ENCODE peak calls at places on chromosomes 13 and 19, in seven cellular contexts. P is lower lobe of right lung, S is NAMALWA, F is endothelial cell, M is T-helper 1 cell, B is GM04504, D is EL. Q is an unnamed sample.

GRCh38 chr19:7177926-7178325 is 108.4 kb downstream of the ZNF557 start:
- DNase-seq in F (no peak), P (no peak), M (no peak), B (peak; percentile 34), S (no peak), D (peak; percentile 28), Q (no peak)

GRCh38 chr13:37175996-37176395 is 70.5 kb upstream of the CSNK1A1L start:
- DNase-seq in M (no peak), S (no peak), P (no peak), D (peak; percentile 47), B (peak; percentile 88), F (no peak), Q (no peak)

GRCh38 chr19:4061683-4062575 is 4.8 kb downstream of the ZBTB7A start:
- DNase-seq in P (peak; percentile 74), F (no peak), B (no peak), M (no peak), S (no peak), D (no peak), Q (no peak)

GRCh38 chr13:32340917-32341316 is 25.6 kb downstream of the BRCA2 start:
- DNase-seq in B (no peak), P (no peak), M (no peak), S (no peak), F (no peak), D (no peak), Q (peak; percentile 63)

GRCh38 chr19:53102701-53103140 is 501 bp downstream of the ZNF160 start:
- DNase-seq in D (peak; percentile 56), F (peak; percentile 45), P (peak; percentile 62), B (peak; percentile 10), M (peak; percentile 10), S (peak; percentile 54), Q (peak; percentile 34)

GRCh38 chr19:6737873-6738725 is 719 bp upstream of the GPR108 start:
- DNase-seq in D (peak; percentile 87), M (peak; percentile 65), P (peak; percentile 96), S (peak; percentile 93), F (peak; percentile 63), B (peak; percentile 60), Q (peak; percentile 88)

GRCh38 chr19:16946951-16947940 is 58.4 kb downstream of the F2RL3 start:
- DNase-seq in D (no peak), F (no peak), S (no peak), M (no peak), B (no peak), P (no peak), Q (no peak)

GRCh38 chr19:290539-291521 is at the start of gene PLPP2:
- DNase-seq in S (no peak), M (no peak), P (peak; percentile 80), F (no peak), D (peak; percentile 33), B (no peak), Q (no peak)

GRCh38 chr13:76637651-76638111 is 248.5 kb downstream of the KCTD12 start:
- DNase-seq in B (no peak), M (no peak), P (no peak), D (peak; percentile 13), F (no peak), S (no peak), Q (no peak)

GRCh38 chr19:4482721-4483120 is 10.6 kb downstream of the HDGFL2 start:
- DNase-seq in P (no peak), F (no peak), D (no peak), S (no peak), B (no peak), M (no peak), Q (no peak)

GRCh38 chr19:4061178-4061682 is 5.5 kb downstream of the ZBTB7A start:
- DNase-seq in M (no peak), F (no peak), S (no peak), B (no peak), D (no peak), P (peak; percentile 92), Q (no peak)

GRCh38 chr19:40191836-40192646 is 815 bp downstream of the MAP3K10 start:
- DNase-seq in F (peak; percentile 45), M (no peak), B (no peak), D (peak; percentile 38), P (peak; percentile 58), S (peak; percentile 52), Q (peak; percentile 19)

GRCh38 chr13:75818181-75819110 is 182.3 kb downstream of the LMO7 start:
- DNase-seq in M (no peak), D (no peak), P (no peak), S (no peak), F (no peak), B (no peak), Q (no peak)

GRCh38 chr19:38285567-38285966 is 18.5 kb upstream of the C19orf33 start:
- DNase-seq in B (peak; percentile 18), P (no peak), F (no peak), M (no peak), S (no peak), D (peak; percentile 35), Q (no peak)

GRCh38 chr19:5186293-5187050 is 154.1 kb downstream of the PTPRS start:
- DNase-seq in F (no peak), S (no peak), P (no peak), B (peak; percentile 88), D (peak; percentile 66), M (no peak), Q (no peak)

GRCh38 chr13:29607465-29607864 is 12.0 kb upstream of the SLC7A1 start:
- DNase-seq in M (no peak), D (peak; percentile 54), B (no peak), F (no peak), P (no peak), S (no peak), Q (no peak)

GRCh38 chr19:55585658-55586339 is 5.2 kb upstream of the ZNF579 start:
- DNase-seq in B (no peak), F (peak; percentile 77), D (peak; percentile 70), S (peak; percentile 68), M (peak; percentile 30), P (peak; percentile 89), Q (no peak)

GRCh38 chr13:75904012-75904411 is 267.9 kb downstream of the LMO7 start:
- DNase-seq in D (no peak), S (no peak), F (no peak), M (no peak), B (no peak), P (no peak), Q (no peak)

GRCh38 chr19:49567722-49568454 is 12.5 kb downstream of the NOSIP start:
- DNase-seq in D (no peak), F (no peak), S (no peak), M (peak; percentile 78), B (no peak), P (no peak), Q (peak; percentile 15)

Q was measured in KBM-7.